ENCODE peak calls at places on chromosome 5, in six cellular contexts. Z, C, V, W, I and S are unnamed samples. For H3K9me3, the result is how much of the 10 kb centered on the place peaks cover.

GRCh38 chr5:43192558-43193170 is 639 bp downstream of the NIM1K start:
- DNase-seq in Z (no peak), C (peak), V (peak), W (peak), I (no peak), S (peak)

GRCh38 chr5:176441921-176442323 is 6.3 kb upstream of the FAF2 start:
- DNase-seq in Z (no peak), C (no peak), V (no peak), W (no peak), I (no peak), S (peak)

GRCh38 chr5:143340891-143341685 is 62.4 kb downstream of the NR3C1 start:
- DNase-seq in Z (no peak), C (peak), V (no peak), W (no peak), I (no peak), S (no peak)

GRCh38 chr5:97071101-97071500 is 71.3 kb downstream of the LIX1 start:
- DNase-seq in Z (no peak), C (peak), V (peak), W (no peak), I (peak), S (peak)

GRCh38 chr5:173281910-173282309 is 46.3 kb downstream of the STC2 start:
- DNase-seq in Z (no peak), C (no peak), V (no peak), W (no peak), I (no peak), S (peak)

GRCh38 chr5:136006164-136006563 is 22.6 kb upstream of the TGFBI start:
- DNase-seq in Z (no peak), C (peak), V (no peak), W (no peak), I (no peak), S (peak)

GRCh38 chr5:96924016-96924443 is 11.8 kb upstream of the LNPEP start:
- DNase-seq in Z (no peak), C (no peak), V (no peak), W (no peak), I (no peak), S (no peak)

GRCh38 chr5:150443242-150444075 is 6.1 kb downstream of the RPS14 start:
- DNase-seq in Z (no peak), C (no peak), V (no peak), W (no peak), I (no peak), S (no peak)

GRCh38 chr5:7754997-7755596 is 95.8 kb downstream of the CFAP90 start:
- DNase-seq in Z (no peak), C (no peak), V (peak), W (peak), I (no peak), S (peak)

GRCh38 chr5:16841416-16841815 is 94.7 kb downstream of the MYO10 start:
- DNase-seq in Z (no peak), C (no peak), V (no peak), W (no peak), I (no peak), S (no peak)

GRCh38 chr5:93579561-93580386 is 1.2 kb downstream of the NR2F1-AS1 start:
- DNase-seq in Z (no peak), C (no peak), V (peak), W (peak), I (no peak), S (peak)

GRCh38 chr5:43045236-43045635 is 5.1 kb upstream of the ANXA2R start:
- DNase-seq in Z (no peak), C (no peak), V (no peak), W (no peak), I (no peak), S (no peak)

GRCh38 chr5:88734983-88735382 is 148.0 kb downstream of the MEF2C start:
- DNase-seq in Z (no peak), C (no peak), V (no peak), W (no peak), I (no peak), S (peak)

GRCh38 chr5:145350501-145350900 is 484.6 kb downstream of the PRELID2 start:
- DNase-seq in Z (no peak), C (peak), V (no peak), W (no peak), I (peak), S (peak)

GRCh38 chr5:136032564-136032963 is 3.8 kb downstream of the TGFBI start:
- DNase-seq in Z (no peak), C (peak), V (peak), W (no peak), I (peak), S (peak)

GRCh38 chr5:91245871-91246270 is 137.2 kb downstream of the ARRDC3 start:
- DNase-seq in Z (no peak), C (no peak), V (no peak), W (no peak), I (no peak), S (no peak)

GRCh38 chr5:166768536-166768935 is 1522.9 kb upstream of the WWC1 start:
- DNase-seq in Z (no peak), C (no peak), V (no peak), W (no peak), I (no peak), S (no peak)

GRCh38 chr5:159735749-159736660 is 180.3 kb upstream of the ADRA1B start:
- DNase-seq in Z (no peak), C (peak), V (no peak), W (no peak), I (no peak), S (no peak)

GRCh38 chr5:173757817-173758216 is 130.3 kb upstream of the CPEB4 start:
- DNase-seq in Z (no peak), C (no peak), V (no peak), W (no peak), I (no peak), S (no peak)

DNA sequence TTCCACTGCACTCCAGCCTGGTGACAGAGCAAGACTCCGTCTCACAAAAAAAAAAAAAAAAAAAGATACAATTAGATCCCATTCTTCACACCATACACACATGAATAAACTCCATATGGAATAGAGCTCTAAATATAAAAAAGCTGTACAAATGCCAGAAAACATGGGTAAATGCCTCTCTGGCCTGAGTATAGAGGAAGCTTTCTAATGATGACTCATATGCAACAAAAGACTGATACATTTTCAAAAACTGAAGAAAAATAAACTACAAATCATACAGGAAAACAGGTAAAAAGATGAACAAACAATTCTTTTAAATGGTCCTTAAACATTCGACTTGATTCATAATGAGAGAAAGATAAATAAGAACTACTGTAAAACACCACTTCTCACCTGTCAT is 8.6 kb downstream of the ZFP62 start:
- DNase-seq in Z (no peak), C (no peak), V (no peak), W (no peak), I (no peak), S (no peak)
- H3K9me3 ChIP-seq in Z (under half), C (under half), V (under half), W (under half), I (under half), S (half or more)

GRCh38 chr5:158670199-158670598 is 429.5 kb downstream of the EBF1 start:
- DNase-seq in Z (no peak), C (no peak), V (no peak), W (no peak), I (no peak), S (no peak)

GRCh38 chr5:158669275-158669674 is 430.4 kb downstream of the EBF1 start:
- DNase-seq in Z (no peak), C (no peak), V (no peak), W (no peak), I (no peak), S (no peak)
- H3K9me3 ChIP-seq in Z (under half), C (under half), V (under half), W (under half), I (under half), S (under half)

GRCh38 chr5:179008667-179009066 is 13.5 kb upstream of the GRM6 start:
- DNase-seq in Z (no peak), C (no peak), V (no peak), W (no peak), I (no peak), S (no peak)

DNA sequence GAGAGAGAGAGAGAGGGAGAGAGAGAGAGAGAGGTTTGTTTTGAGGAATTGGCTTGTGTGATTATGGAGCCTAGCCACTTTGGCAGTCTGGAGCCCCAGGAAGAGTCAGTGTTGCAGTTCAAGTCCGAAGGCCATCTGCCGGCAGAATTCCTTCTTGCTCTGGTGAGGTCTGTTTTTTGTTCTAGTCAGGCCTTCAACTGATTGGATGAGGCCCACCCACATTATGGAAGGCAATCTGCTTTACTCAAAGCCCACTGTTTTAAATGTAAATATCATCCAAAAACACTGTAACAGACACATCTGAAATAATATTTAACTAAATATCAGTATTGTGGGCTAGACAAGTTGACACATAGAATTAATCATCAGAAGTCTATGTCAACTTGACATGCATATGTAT is 11.4 kb upstream of the GRM6 start:
- DNase-seq in Z (no peak), C (no peak), V (no peak), W (no peak), I (no peak), S (no peak)
- H3K9me3 ChIP-seq in Z (under half), C (under half), V (under half), W (under half), I (under half), S (under half)

DNA sequence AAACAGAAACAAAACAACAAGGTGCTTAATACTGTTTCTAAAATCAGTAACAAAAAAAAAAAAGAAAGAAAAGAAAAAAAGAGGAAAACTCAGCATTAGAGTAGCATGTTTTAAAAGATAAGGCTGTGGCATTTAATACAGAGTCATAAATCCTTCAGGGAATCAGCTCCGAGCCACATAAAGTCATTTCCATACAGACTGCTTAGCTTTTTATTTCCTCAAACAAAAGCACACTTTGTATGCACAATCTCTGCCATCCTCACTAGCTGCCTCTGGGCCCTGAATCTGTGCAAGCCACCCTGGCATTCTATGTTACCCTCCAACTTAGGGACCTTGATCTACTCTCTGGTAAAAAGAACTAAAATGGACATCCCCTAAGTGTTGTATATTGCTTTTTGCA is 87.6 kb downstream of the SEMA6A start:
- DNase-seq in Z (no peak), C (no peak), V (no peak), W (no peak), I (no peak), S (no peak)
- H3K9me3 ChIP-seq in Z (under half), C (under half), V (under half), W (under half), I (under half), S (under half)

DNA sequence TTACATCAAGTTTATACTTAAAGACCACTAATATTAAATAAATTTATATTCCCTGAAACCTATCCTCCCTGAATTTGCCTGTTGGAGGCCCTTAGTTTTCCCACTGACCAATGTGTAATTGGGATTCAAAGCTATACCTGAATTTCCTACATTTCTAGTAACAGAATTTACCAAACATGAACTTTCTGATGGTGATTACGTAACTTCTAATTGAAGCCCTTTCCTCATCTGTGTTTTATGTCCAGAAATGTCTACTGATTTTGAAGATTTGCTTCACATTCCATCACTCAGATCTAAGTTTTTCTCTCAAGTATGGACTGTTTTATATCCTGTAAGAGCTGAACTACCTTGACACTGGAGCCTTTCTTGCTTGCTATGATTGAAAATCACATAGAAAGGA is 12.8 kb downstream of the ZFP62 start:
- DNase-seq in Z (no peak), C (no peak), V (no peak), W (no peak), I (no peak), S (no peak)
- H3K9me3 ChIP-seq in Z (under half), C (under half), V (under half), W (under half), I (under half), S (half or more)

DNA sequence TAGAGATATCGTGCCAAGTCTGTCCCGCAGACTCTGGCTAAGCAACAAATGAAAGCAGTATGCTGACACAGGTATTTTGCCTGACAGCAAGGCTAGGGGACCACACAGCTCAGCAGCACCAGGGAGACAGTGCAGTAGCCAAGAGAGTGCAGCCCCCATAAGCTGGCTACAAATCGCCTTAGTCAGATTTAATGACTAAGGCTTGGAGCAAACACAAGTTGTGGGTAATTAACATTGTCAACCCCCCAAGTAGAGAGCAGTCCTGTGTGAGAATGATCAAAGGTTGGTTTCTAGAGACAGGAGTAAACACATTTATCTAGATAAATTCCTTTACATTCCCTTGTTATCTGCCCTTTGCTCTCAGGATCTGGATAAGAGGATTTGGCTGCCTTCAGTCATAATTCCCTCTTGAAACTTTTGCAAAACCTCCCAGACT is 1434.5 kb upstream of the CDH6 start:
- DNase-seq in Z (no peak), C (no peak), V (no peak), W (no peak), I (no peak), S (peak)
- H3K9me3 ChIP-seq in Z (under half), C (under half), V (under half), W (under half), I (under half), S (under half)

GRCh38 chr5:134979416-134979815 is 11.7 kb downstream of the CATSPER3 start:
- DNase-seq in Z (no peak), C (no peak), V (no peak), W (no peak), I (no peak), S (no peak)
- H3K9me3 ChIP-seq in Z (under half), C (under half), V (under half), W (under half), I (under half), S (half or more)

DNA sequence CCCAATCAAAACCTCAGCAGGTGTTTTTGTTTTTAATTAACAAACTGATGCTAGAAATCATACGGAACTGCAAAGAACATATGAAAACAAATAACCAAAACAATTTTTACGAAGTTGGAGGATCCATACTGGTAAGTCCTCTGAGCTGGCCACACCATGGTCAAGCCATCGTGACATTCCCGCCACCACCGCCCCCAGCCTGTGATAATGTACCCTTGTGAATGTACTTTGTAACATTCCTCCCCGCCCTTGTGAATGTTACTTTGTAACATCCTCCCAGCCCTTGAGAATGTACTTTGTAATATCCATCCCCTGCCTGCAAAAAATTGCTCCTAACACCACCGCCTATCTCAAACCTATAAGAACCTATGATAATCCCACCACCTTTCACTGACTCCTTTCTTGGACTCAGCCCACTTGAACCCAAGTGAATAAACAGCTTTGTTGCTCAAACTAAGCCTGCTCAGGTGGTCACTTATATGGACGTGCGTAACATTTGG is 63.3 kb downstream of the RAPGEF6 start:
- DNase-seq in Z (no peak), C (no peak), V (no peak), W (no peak), I (no peak), S (no peak)
- H3K9me3 ChIP-seq in Z (under half), C (under half), V (under half), W (under half), I (under half), S (under half)

DNA sequence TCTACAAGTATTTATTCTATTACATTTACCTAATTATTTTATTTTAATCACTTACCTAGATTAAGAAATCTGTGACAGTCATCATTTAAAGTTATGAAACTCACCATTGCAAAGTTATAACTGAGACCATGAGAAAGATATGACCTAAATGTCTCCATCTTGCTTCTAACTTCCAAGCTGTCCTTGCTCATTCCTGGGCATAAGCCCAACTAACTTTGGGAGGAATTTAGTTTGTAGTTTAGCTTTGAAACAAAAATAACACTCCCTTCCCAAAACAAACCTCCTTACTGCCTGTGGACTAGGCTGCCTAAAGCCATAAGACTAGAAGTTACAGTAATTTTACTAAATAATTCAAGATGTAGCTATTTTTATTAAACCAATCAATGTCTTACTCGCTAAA is 195.6 kb upstream of the RAI14 start:
- DNase-seq in Z (no peak), C (peak), V (no peak), W (no peak), I (no peak), S (no peak)
- H3K9me3 ChIP-seq in Z (under half), C (under half), V (under half), W (under half), I (under half), S (under half)

GRCh38 chr5:34543687-34544086 is 112.4 kb upstream of the RAI14 start:
- DNase-seq in Z (no peak), C (no peak), V (no peak), W (no peak), I (no peak), S (no peak)
- H3K9me3 ChIP-seq in Z (under half), C (under half), V (under half), W (under half), I (under half), S (under half)